ENCODE peak calls at places on chromosomes 6 and 20, in eight cellular contexts. O is A549, W is pancreas, U is IMR-90, P is MM.1S, N is neural progenitor cell, R is sigmoid colon, X is K562. L is an unnamed sample.

GRCh38 chr6:17470209-17470952 is 77.0 kb downstream of the CAP2 start:
- DNase-seq in U (peak), W (no peak), N (no peak), P (no peak), R (no peak), O (no peak), X (no peak), L (no peak)

GRCh38 chr6:121732641-121733040 is 297.2 kb downstream of the GJA1 start:
- DNase-seq in O (no peak), X (no peak), P (no peak), R (no peak), U (peak), W (no peak), N (no peak), L (no peak)

GRCh38 chr6:37492236-37493046 is 7.3 kb downstream of the CCDC167 start:
- DNase-seq in N (no peak), R (no peak), O (no peak), X (no peak), W (no peak), P (no peak), U (no peak), L (no peak)

GRCh38 chr6:52995913-52996685 is 1.0 kb upstream of the GSTA4 start:
- DNase-seq in X (peak), O (peak), U (peak), N (peak), P (peak), W (no peak), R (peak), L (peak)

GRCh38 chr6:161295784-161296183 is 21.9 kb upstream of the AGPAT4 start:
- DNase-seq in X (no peak), R (no peak), W (no peak), O (no peak), N (no peak), U (no peak), P (no peak), L (no peak)

GRCh38 chr6:26554669-26555504 is 16.7 kb downstream of the HMGN4 start:
- DNase-seq in X (peak), R (no peak), U (peak), N (peak), P (peak), W (no peak), O (no peak), L (peak)

GRCh38 chr6:159107451-159108260 is 61.5 kb upstream of the FNDC1 start:
- DNase-seq in U (no peak), W (no peak), R (no peak), P (peak), N (no peak), X (no peak), O (no peak), L (no peak)

GRCh38 chr20:32443386-32443974 is 85.3 kb downstream of the ASXL1 start:
- DNase-seq in X (peak), R (peak), N (no peak), P (no peak), O (no peak), U (no peak), W (no peak), L (no peak)

DNA sequence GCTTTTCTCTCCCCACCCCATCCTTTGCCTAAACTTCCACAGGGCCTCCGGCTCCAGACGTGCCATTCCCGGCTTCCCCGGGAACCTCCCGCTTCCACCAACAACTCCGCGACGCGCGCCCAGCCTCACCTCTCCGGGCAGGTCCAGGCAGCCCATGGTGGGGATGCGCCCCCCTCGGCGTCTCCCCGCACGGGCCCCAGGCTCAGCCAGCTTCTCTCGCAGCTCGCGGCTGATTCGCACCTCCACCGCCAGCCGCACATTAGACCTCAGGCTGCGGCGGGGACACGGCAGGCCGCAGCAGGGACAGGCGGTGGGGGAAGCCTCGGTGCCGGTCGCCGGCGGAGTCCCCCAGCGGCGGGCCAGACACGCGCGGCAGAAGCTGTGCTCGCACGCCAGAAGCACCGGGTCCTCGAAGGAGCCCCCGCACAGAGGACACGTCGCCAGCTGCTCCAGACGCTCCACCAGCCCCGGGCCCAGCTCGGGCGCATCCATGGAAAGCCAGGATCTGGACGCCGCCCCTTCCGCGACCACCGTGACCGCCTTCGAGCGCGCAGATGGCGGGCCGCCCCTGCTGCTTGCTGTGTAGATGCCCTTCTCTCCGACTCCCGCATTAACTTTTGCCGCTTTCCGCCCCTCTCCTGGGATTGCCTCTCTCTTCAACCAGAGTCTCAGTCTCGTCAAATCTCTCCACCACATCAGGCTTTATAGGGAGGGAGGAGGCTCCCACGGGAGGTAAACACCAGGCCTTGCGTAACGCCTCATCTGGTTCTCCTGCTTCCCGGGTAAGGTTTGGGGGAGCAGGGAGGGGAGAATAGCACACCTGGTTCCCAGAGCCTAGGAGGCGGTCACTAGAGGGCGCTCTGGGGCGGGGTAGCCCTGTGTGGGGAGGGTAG is at the start of gene RNF39:
- DNase-seq in N (peak), X (peak), U (no peak), P (no peak), O (no peak), W (no peak), R (no peak), L (no peak)
- TF ChIP-seq CTCF in N (peak), X (peak), U (peak), P (peak), O (peak), W (no peak), R (no peak), L (peak)

DNA sequence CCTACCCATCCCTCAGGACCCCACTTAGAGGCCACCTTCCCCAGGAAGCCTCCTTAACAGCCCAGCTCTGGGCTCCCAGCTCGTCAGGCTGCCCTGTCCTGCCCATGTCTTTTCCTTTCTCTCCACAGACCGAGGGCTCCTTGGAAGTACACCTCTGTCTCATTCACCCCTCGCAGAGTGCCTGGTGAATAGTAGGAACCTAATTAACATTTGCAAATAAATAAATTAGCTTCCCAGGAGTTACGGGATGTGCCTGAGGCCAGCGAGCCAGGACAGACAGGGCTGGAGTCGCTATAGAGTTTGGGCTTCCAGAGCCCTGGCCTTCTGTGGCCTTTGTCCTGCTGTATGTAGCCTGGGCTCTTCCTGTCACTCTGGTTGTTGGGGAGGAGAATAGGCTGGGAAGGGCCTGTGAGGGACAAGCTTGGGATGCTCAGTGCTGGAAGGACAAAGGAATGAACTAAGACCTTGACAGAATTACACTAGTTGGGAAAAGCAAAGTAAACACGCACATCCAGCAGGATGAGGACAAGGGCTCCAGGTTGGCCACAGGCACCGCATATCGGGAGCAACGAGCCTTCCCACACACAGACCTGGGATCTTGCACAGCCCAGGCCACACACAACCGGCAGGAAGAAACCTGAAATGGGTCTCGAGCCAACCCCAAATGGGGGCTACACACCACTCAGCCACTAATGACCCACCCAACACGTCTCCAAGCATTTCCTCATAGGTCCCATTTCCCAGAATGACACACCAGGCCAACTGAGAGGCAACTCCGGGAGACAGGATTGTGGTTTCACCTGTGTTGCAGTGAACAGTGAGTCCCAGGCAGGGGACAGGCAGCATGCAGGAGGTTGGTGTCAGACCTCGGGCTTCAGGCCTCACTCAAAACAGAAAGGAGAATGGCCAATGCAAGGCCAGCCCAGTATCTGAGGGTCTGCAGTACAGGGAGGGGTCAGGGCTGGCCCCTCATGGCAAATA is 9.7 kb downstream of the MAP1LC3A start:
- DNase-seq in P (no peak), O (no peak), W (no peak), X (no peak), R (peak), U (no peak), N (no peak), L (no peak)
- H3K27ac ChIP-seq in P (no peak), O (no peak), W (no peak), X (no peak), R (no peak), U (no peak), N (no peak), L (no peak)

GRCh38 chr6:169088761-169089160 is 164.9 kb downstream of the THBS2 start:
- DNase-seq in U (no peak), X (no peak), R (no peak), O (no peak), N (no peak), W (no peak), P (no peak), L (no peak)
- TF ChIP-seq CTCF in U (no peak), X (no peak), R (no peak), O (no peak), N (no peak), W (no peak), P (no peak), L (no peak)

GRCh38 chr6:109453594-109454482 is 1.7 kb downstream of the MICAL1 start:
- DNase-seq in U (no peak), N (no peak), W (no peak), R (peak), X (no peak), O (no peak), P (no peak), L (peak)
- H3K27ac ChIP-seq in U (peak), N (no peak), W (no peak), R (peak), X (no peak), O (no peak), P (peak), L (peak)

GRCh38 chr6:44235891-44236516 is 10.9 kb upstream of the HSP90AB1 start:
- DNase-seq in X (no peak), W (no peak), R (no peak), U (no peak), P (no peak), N (no peak), O (no peak), L (no peak)
- TF ChIP-seq CTCF in X (peak), W (no peak), R (no peak), U (no peak), P (no peak), N (no peak), O (no peak), L (no peak)

GRCh38 chr6:44366781-44367180 is 20.7 kb upstream of the CDC5L start:
- DNase-seq in P (no peak), X (no peak), O (no peak), N (no peak), U (no peak), W (no peak), R (no peak), L (no peak)

GRCh38 chr6:44373051-44373450 is 14.5 kb upstream of the CDC5L start:
- DNase-seq in U (no peak), X (no peak), R (no peak), O (no peak), W (no peak), N (no peak), P (no peak), L (no peak)

GRCh38 chr6:44363377-44363926 is 21.0 kb downstream of the SPATS1 start:
- DNase-seq in O (no peak), R (no peak), U (no peak), N (no peak), X (no peak), P (no peak), W (no peak), L (no peak)

DNA sequence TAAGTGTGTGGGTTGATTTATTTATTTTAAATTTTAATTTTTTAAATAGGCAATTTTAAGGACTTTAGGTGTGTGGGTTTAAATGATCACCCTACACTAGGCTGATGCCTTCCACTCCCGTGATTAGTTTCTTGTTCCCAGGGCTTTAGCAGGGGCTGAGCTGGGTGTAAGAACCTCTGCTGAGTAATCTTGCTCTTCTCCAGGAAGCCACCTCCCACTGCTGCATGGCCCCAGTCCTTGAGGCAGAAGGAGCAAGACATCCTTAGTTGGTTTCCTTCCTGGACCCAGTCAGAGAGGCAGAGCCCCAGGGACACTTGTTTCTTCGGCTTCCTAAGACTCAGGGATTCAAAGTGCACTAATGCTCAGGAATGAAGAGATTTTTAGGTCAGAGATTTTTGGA is 19.8 kb upstream of the CDC5L start:
- DNase-seq in X (no peak), N (no peak), W (no peak), P (no peak), O (no peak), U (no peak), R (no peak), L (no peak)
- H3K27ac ChIP-seq in X (no peak), N (no peak), W (no peak), P (no peak), O (no peak), U (no peak), R (no peak), L (no peak)

GRCh38 chr6:143531720-143532504 is 20.4 kb upstream of the FUCA2 start:
- DNase-seq in U (no peak), W (no peak), P (no peak), N (no peak), O (no peak), R (no peak), X (no peak), L (no peak)

GRCh38 chr6:143528164-143528811 is 16.8 kb upstream of the FUCA2 start:
- DNase-seq in R (no peak), X (no peak), W (no peak), P (no peak), N (no peak), O (no peak), U (no peak), L (no peak)

GRCh38 chr6:143527677-143528076 is 16.2 kb upstream of the FUCA2 start:
- DNase-seq in X (no peak), W (no peak), N (no peak), P (no peak), U (no peak), R (no peak), O (no peak), L (no peak)

GRCh38 chr6:143529095-143529494 is 17.6 kb upstream of the FUCA2 start:
- DNase-seq in O (no peak), R (no peak), X (no peak), N (peak), P (no peak), U (no peak), W (no peak), L (peak)
- TF ChIP-seq CTCF in O (no peak), R (no peak), X (no peak), N (peak), P (no peak), U (no peak), W (no peak), L (peak)

GRCh38 chr6:14642842-14643241 is 525.3 kb downstream of the CD83 start:
- DNase-seq in U (no peak), O (no peak), P (no peak), X (no peak), R (no peak), W (no peak), N (no peak), L (no peak)

GRCh38 chr6:14642106-14642505 is 524.5 kb downstream of the CD83 start:
- DNase-seq in U (no peak), O (no peak), P (no peak), R (no peak), N (no peak), W (no peak), X (no peak), L (no peak)

GRCh38 chr6:14639983-14640599 is 522.5 kb downstream of the CD83 start:
- DNase-seq in P (no peak), X (no peak), U (peak), R (no peak), N (no peak), O (no peak), W (no peak), L (no peak)

GRCh38 chr6:14640631-14641030 is 523.1 kb downstream of the CD83 start:
- DNase-seq in P (no peak), O (no peak), R (no peak), X (no peak), N (no peak), W (no peak), U (no peak), L (no peak)

GRCh38 chr6:14641401-14641800 is 523.8 kb downstream of the CD83 start:
- DNase-seq in X (no peak), U (no peak), W (no peak), R (no peak), O (no peak), N (no peak), P (no peak), L (no peak)
- H3K27ac ChIP-seq in X (no peak), U (no peak), W (no peak), R (no peak), O (no peak), N (peak), P (no peak), L (no peak)

GRCh38 chr20:38337561-38338140 is 8.6 kb upstream of the LBP start:
- DNase-seq in O (peak), P (no peak), X (peak), U (no peak), R (no peak), W (no peak), N (peak), L (peak)

GRCh38 chr20:38340693-38341092 is 5.6 kb upstream of the LBP start:
- DNase-seq in R (no peak), O (no peak), P (no peak), U (no peak), W (no peak), N (no peak), X (no peak), L (no peak)

GRCh38 chr20:38339993-38340392 is 6.3 kb upstream of the LBP start:
- DNase-seq in X (no peak), R (no peak), O (no peak), N (no peak), P (no peak), W (no peak), U (no peak), L (no peak)

GRCh38 chr20:38342196-38342595 is 4.1 kb upstream of the LBP start:
- DNase-seq in R (no peak), O (no peak), W (no peak), P (no peak), N (peak), U (no peak), X (no peak), L (no peak)

GRCh38 chr20:38338849-38339520 is 7.3 kb upstream of the LBP start:
- DNase-seq in U (no peak), O (no peak), P (no peak), N (peak), R (no peak), W (no peak), X (no peak), L (no peak)
- TF ChIP-seq CTCF in U (peak), O (no peak), P (no peak), N (peak), R (no peak), W (no peak), X (peak), L (peak)

L was measured in A673.